ENCODE peak calls at places on chromosomes 3 and 15, in six cellular contexts. Z, X, P, M, D and C are unnamed samples.

GRCh38 chr15:29568840-29569532 is 253.3 kb downstream of the TJP1 start:
- DNase-seq in D (no peak), M (no peak), P (no peak), X (peak), Z (no peak), C (no peak)

GRCh38 chr3:195450731-195451229 is 8.0 kb upstream of the ACAP2 start:
- DNase-seq in P (no peak), Z (peak), M (peak), D (no peak), X (no peak), C (peak)

GRCh38 chr15:25501828-25502446 is 63.1 kb upstream of the UBE3A start:
- DNase-seq in Z (peak), M (peak), P (no peak), X (peak), D (no peak), C (peak)

GRCh38 chr3:150414273-150414672 is 6.2 kb downstream of the TSC22D2 start:
- DNase-seq in D (no peak), X (no peak), M (no peak), Z (peak), P (no peak), C (no peak)

GRCh38 chr15:26260517-26261133 is 397.5 kb upstream of the ATP10A start:
- DNase-seq in M (peak), Z (peak), D (peak), P (no peak), X (peak), C (peak)

GRCh38 chr3:128698211-128699011 is 27.6 kb upstream of the RAB7A start:
- DNase-seq in X (no peak), P (peak), Z (no peak), D (peak), M (peak), C (no peak)

GRCh38 chr3:132641837-132642538 is 17.6 kb downstream of the ACAD11 start:
- DNase-seq in X (peak), P (no peak), Z (peak), D (peak), M (peak), C (peak)

GRCh38 chr15:55915876-55916567 is 77.4 kb downstream of the NEDD4 start:
- DNase-seq in D (no peak), P (no peak), X (peak), Z (peak), M (peak), C (no peak)

GRCh38 chr15:36970522-36970921 is 129.8 kb downstream of the MEIS2 start:
- DNase-seq in P (no peak), Z (no peak), M (no peak), X (no peak), D (no peak), C (no peak)

GRCh38 chr15:45424429-45424828 is 46.1 kb upstream of the GATM start:
- DNase-seq in M (no peak), P (no peak), D (no peak), X (no peak), Z (no peak), C (no peak)